ENCODE peak calls at places on chromosome 18, in five cellular contexts. One of them, this sample, is unnamed.

GRCh38 chr18:48989304-48990284 is 38.8 kb upstream of the SMAD7 start:
- DNase-seq in ureter: no peak
- DNase-seq in activated CD8-positive, alpha-beta memory T cell treated with anti-CD3 and anti-CD28 coated beads, Interleukin-2, amount 50 U/mL, for 48 hours: no peak
- DNase-seq in fibroblast of lung: no peak
- DNase-seq in CD8-positive, alpha-beta memory T cell: no peak
- DNase-seq in this sample: no peak

GRCh38 chr18:57708288-57708687 is 86.7 kb upstream of the NARS1 start:
- DNase-seq in ureter: no peak
- DNase-seq in activated CD8-positive, alpha-beta memory T cell treated with anti-CD3 and anti-CD28 coated beads, Interleukin-2, amount 50 U/mL, for 48 hours: no peak
- DNase-seq in fibroblast of lung: no peak
- DNase-seq in CD8-positive, alpha-beta memory T cell: no peak
- DNase-seq in this sample: no peak

GRCh38 chr18:79694895-79695213 is 15.3 kb downstream of the CTDP1 start:
- DNase-seq in ureter: no peak
- DNase-seq in activated CD8-positive, alpha-beta memory T cell treated with anti-CD3 and anti-CD28 coated beads, Interleukin-2, amount 50 U/mL, for 48 hours: no peak
- DNase-seq in fibroblast of lung: no peak
- DNase-seq in CD8-positive, alpha-beta memory T cell: no peak
- DNase-seq in this sample: no peak

GRCh38 chr18:8402237-8402636 is 207.0 kb upstream of the RAB12 start:
- DNase-seq in ureter: no peak
- DNase-seq in activated CD8-positive, alpha-beta memory T cell treated with anti-CD3 and anti-CD28 coated beads, Interleukin-2, amount 50 U/mL, for 48 hours: no peak
- DNase-seq in fibroblast of lung: no peak
- DNase-seq in CD8-positive, alpha-beta memory T cell: no peak
- DNase-seq in this sample: no peak

GRCh38 chr18:76923485-76924085 is 101.2 kb downstream of the ZNF236 start:
- DNase-seq in ureter: no peak
- DNase-seq in activated CD8-positive, alpha-beta memory T cell treated with anti-CD3 and anti-CD28 coated beads, Interleukin-2, amount 50 U/mL, for 48 hours: no peak
- DNase-seq in fibroblast of lung: peak; percentile 2
- DNase-seq in CD8-positive, alpha-beta memory T cell: no peak
- DNase-seq in this sample: no peak

GRCh38 chr18:41862921-41863320 is 92.1 kb upstream of the PIK3C3 start:
- DNase-seq in ureter: no peak
- DNase-seq in activated CD8-positive, alpha-beta memory T cell treated with anti-CD3 and anti-CD28 coated beads, Interleukin-2, amount 50 U/mL, for 48 hours: no peak
- DNase-seq in fibroblast of lung: no peak
- DNase-seq in CD8-positive, alpha-beta memory T cell: no peak
- DNase-seq in this sample: no peak

GRCh38 chr18:55327454-55327853 is 260.5 kb downstream of the TCF4 start:
- DNase-seq in ureter: no peak
- DNase-seq in activated CD8-positive, alpha-beta memory T cell treated with anti-CD3 and anti-CD28 coated beads, Interleukin-2, amount 50 U/mL, for 48 hours: no peak
- DNase-seq in fibroblast of lung: no peak
- DNase-seq in CD8-positive, alpha-beta memory T cell: no peak
- DNase-seq in this sample: no peak

GRCh38 chr18:48993586-48993985 is 42.8 kb upstream of the SMAD7 start:
- DNase-seq in ureter: no peak
- DNase-seq in activated CD8-positive, alpha-beta memory T cell treated with anti-CD3 and anti-CD28 coated beads, Interleukin-2, amount 50 U/mL, for 48 hours: no peak
- DNase-seq in fibroblast of lung: peak; percentile 49
- DNase-seq in CD8-positive, alpha-beta memory T cell: no peak
- DNase-seq in this sample: no peak

GRCh38 chr18:12779043-12779442 is 76.2 kb downstream of the PSMG2 start:
- DNase-seq in ureter: peak; percentile 17
- DNase-seq in activated CD8-positive, alpha-beta memory T cell treated with anti-CD3 and anti-CD28 coated beads, Interleukin-2, amount 50 U/mL, for 48 hours: no peak
- DNase-seq in fibroblast of lung: no peak
- DNase-seq in CD8-positive, alpha-beta memory T cell: no peak
- DNase-seq in this sample: peak; percentile 24